ENCODE peak calls at places on chromosomes 11 and 22, in four cellular contexts. U is HCT116, O is GM12878, L is HepG2. C is an unnamed sample.

GRCh38 chr22:27879923-27880322 is 39.1 kb downstream of the PITPNB start:
- DNase-seq in U (peak; percentile 13), O (no peak), L (peak; percentile 56), C (peak; percentile 55)

GRCh38 chr11:68216171-68216938 is 3.3 kb upstream of the KMT5B start:
- DNase-seq in U (no peak), O (no peak), L (no peak), C (no peak)

GRCh38 chr11:41201156-41201555 is 258.3 kb downstream of the LRRC4C start:
- DNase-seq in U (no peak), O (no peak), L (peak; percentile 21), C (peak; percentile 16)

GRCh38 chr11:64763804-64764611 is 4.2 kb upstream of the PYGM start:
- DNase-seq in U (no peak), O (no peak), L (no peak), C (no peak)

GRCh38 chr11:79263001-79263400 is 177.8 kb downstream of the TENM4 start:
- DNase-seq in U (no peak), O (no peak), L (no peak), C (no peak)

GRCh38 chr11:17801166-17801565 is 66.6 kb downstream of the KCNC1 start:
- DNase-seq in U (no peak), O (no peak), L (no peak), C (no peak)

GRCh38 chr11:87529486-87529885 is 491.8 kb downstream of the TMEM135 start:
- DNase-seq in U (no peak), O (no peak), L (no peak), C (no peak)

GRCh38 chr11:128336203-128336602 is 251.2 kb downstream of the ETS1 start:
- DNase-seq in U (no peak), O (no peak), L (peak; percentile 44), C (no peak)

GRCh38 chr11:6646631-6647281 is 8.9 kb downstream of the DCHS1 start:
- DNase-seq in U (no peak), O (peak; percentile 61), L (no peak), C (peak; percentile 88)

GRCh38 chr11:114909866-114910265 is 231.5 kb downstream of the NXPE2 start:
- DNase-seq in U (no peak), O (no peak), L (peak; percentile 9), C (no peak)

GRCh38 chr11:66068154-66068821 is 1.8 kb upstream of the PACS1 start:
- DNase-seq in U (peak; percentile 42), O (no peak), L (peak; percentile 57), C (peak; percentile 86)

GRCh38 chr22:39316440-39317083 is 2.9 kb downstream of the RPL3 start:
- DNase-seq in U (peak; percentile 60), O (peak; percentile 45), L (peak; percentile 88), C (peak; percentile 57)

GRCh38 chr22:40043086-40043485 is 48.3 kb downstream of the FAM83F start:
- DNase-seq in U (no peak), O (no peak), L (no peak), C (no peak)

GRCh38 chr11:95132956-95133355 is 43.3 kb downstream of the ENDOD1 start:
- DNase-seq in U (no peak), O (no peak), L (no peak), C (no peak)

GRCh38 chr22:26360169-26360885 is 68.7 kb upstream of the ASPHD2 start:
- DNase-seq in U (peak; percentile 75), O (peak; percentile 35), L (peak; percentile 78), C (peak; percentile 73)

GRCh38 chr11:128467610-128468041 is 119.7 kb downstream of the ETS1 start:
- DNase-seq in U (peak; percentile 86), O (no peak), L (peak; percentile 74), C (no peak)

GRCh38 chr11:15886866-15887265 is 469.5 kb downstream of the SOX6 start:
- DNase-seq in U (no peak), O (no peak), L (no peak), C (no peak)

GRCh38 chr11:131598305-131598704 is 227.9 kb downstream of the NTM start:
- DNase-seq in U (no peak), O (no peak), L (no peak), C (no peak)

GRCh38 chr22:35844886-35845285 is 127.2 kb downstream of the APOL5 start:
- DNase-seq in U (no peak), O (no peak), L (no peak), C (no peak)

GRCh38 chr11:126502159-126502558 is 146.7 kb downstream of the ST3GAL4 start:
- DNase-seq in U (no peak), O (no peak), L (no peak), C (no peak)

GRCh38 chr11:131601586-131601985 is 231.2 kb downstream of the NTM start:
- DNase-seq in U (no peak), O (no peak), L (no peak), C (no peak)

GRCh38 chr11:67351275-67352005 is 1.9 kb downstream of the POLD4 start:
- DNase-seq in U (peak; percentile 62), O (no peak), L (no peak), C (peak; percentile 69)

GRCh38 chr11:65485820-65486219 is 13.0 kb upstream of the MALAT1 start:
- DNase-seq in U (no peak), O (no peak), L (no peak), C (no peak)

GRCh38 chr11:110000858-110001257 is 92.3 kb upstream of the ZC3H12C start:
- DNase-seq in U (no peak), O (no peak), L (no peak), C (peak; percentile 8)

GRCh38 chr11:117931971-117932370 is 2.8 kb upstream of the TMPRSS13 start:
- DNase-seq in U (no peak), O (peak; percentile 78), L (no peak), C (no peak)

GRCh38 chr22:32355760-32356159 is 1.9 kb upstream of the RFPL3 start:
- DNase-seq in U (peak; percentile 48), O (no peak), L (peak; percentile 18), C (no peak)

GRCh38 chr11:116500002-116500832 is 272.6 kb downstream of the BUD13 start:
- DNase-seq in U (no peak), O (no peak), L (no peak), C (peak; percentile 84)

GRCh38 chr22:38943882-38944281 is 13.5 kb upstream of the APOBEC3A start:
- DNase-seq in U (no peak), O (no peak), L (no peak), C (no peak)

GRCh38 chr22:41274856-41275255 is 11.1 kb downstream of the RANGAP1 start:
- DNase-seq in U (no peak), O (no peak), L (no peak), C (no peak)

GRCh38 chr22:44646141-44646540 is 55.9 kb upstream of the PRR5 start:
- DNase-seq in U (no peak), O (no peak), L (no peak), C (no peak)

GRCh38 chr11:46947399-46948077 is 11.0 kb downstream of the CSTPP1 start:
- DNase-seq in U (no peak), O (no peak), L (no peak), C (no peak)

GRCh38 chr11:31826530-31827438 is 15.7 kb upstream of the PAX6 start:
- DNase-seq in U (no peak), O (no peak), L (no peak), C (peak; percentile 40)

GRCh38 chr11:31823372-31824371 is 12.6 kb upstream of the PAX6 start:
- DNase-seq in U (no peak), O (no peak), L (no peak), C (peak; percentile 27)

GRCh38 chr11:31827458-31828206 is 16.5 kb upstream of the PAX6 start:
- DNase-seq in U (no peak), O (no peak), L (no peak), C (no peak)

GRCh38 chr11:31824791-31825452 is 13.8 kb upstream of the PAX6 start:
- DNase-seq in U (no peak), O (no peak), L (no peak), C (peak; percentile 39)

GRCh38 chr11:31825453-31826391 is 14.6 kb upstream of the PAX6 start:
- DNase-seq in U (no peak), O (no peak), L (no peak), C (peak; percentile 36)
- TF ChIP-seq ZBTB33 in U (no peak), O (no peak), L (no peak), C (no peak)

GRCh38 chr11:2472428-2473186 is 27.8 kb downstream of the KCNQ1 start:
- DNase-seq in U (no peak), O (no peak), L (no peak), C (no peak)
- TF ChIP-seq ZBTB33 in U (no peak), O (no peak), L (no peak), C (no peak)

DNA sequence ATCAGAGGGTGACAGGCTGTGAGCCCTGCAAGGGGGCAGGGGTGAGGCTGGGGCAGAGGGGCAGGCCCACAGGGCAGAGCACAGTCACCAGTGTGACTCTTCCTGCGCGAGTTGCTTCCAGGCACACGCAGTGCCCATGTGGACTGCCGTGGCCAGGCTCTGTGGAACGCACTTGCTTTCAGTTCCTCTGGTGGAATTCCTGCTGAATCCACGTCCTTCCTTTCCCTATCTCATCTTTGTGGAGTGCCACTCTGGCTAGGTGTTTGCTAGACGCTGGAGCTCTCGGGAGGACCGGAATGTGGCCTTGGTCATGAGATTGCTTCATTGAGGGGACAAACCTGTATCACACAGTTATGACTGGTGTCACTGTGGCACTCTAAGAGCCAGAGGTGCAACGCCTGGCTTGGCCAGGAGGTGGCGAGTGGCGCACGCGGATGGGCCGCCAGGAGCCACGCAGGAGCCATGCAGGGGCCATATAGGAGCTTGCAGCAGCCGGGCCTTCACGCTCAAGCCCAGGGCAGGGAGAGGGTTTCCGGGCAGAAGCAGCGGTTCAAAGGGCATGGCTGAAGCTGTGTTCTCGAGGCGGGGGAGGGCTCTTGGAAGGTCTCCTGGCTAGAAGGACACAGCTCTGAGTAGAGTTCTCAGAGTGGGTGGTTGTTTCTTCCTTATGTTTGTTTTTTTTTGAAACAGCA is 36.1 kb downstream of the TBC1D22A start:
- DNase-seq in U (peak; percentile 29), O (no peak), L (peak; percentile 92), C (peak; percentile 90)
- TF ChIP-seq ZBTB33 in U (no peak), O (peak; percentile 100), L (peak; percentile 83), C (no peak)

GRCh38 chr11:113690619-113691569 is 15.2 kb downstream of the TMPRSS5 start:
- DNase-seq in U (peak; percentile 76), O (no peak), L (peak; percentile 13), C (peak; percentile 80)
- TF ChIP-seq ZBTB33 in U (peak; percentile 9), O (no peak), L (no peak), C (no peak)

DNA sequence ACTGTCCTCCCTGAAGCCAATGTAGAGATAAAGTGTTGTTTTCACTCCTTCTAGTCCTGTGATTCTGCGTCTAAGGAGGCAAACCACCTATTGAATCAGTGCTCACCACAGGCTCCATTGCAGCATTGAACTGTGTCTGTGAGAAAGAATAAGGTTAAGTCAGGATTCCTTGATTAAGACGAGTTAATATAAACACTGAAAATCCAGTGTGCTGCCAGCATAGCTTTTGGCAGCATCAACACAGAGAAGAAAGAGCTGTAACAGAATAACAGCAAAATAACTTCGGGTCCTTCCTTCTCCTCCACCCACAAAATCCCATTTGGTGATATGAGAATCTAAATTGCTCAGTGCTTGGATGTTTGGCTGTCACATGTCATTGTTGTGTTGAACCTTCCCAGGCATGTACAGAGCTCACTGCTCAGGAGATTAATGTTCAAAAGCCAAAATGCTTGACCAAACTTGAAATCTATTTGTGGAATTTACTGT is 185.2 kb upstream of the DDI1 start:
- DNase-seq in U (no peak), O (no peak), L (no peak), C (no peak)
- TF ChIP-seq ZBTB33 in U (no peak), O (no peak), L (no peak), C (no peak)

GRCh38 chr11:43574949-43575915 is 105.3 kb upstream of the HSD17B12 start:
- DNase-seq in U (no peak), O (no peak), L (no peak), C (peak; percentile 83)
- TF ChIP-seq ZBTB33 in U (no peak), O (no peak), L (no peak), C (no peak)

GRCh38 chr22:37911697-37912096 is 5.6 kb downstream of the MICALL1 start:
- DNase-seq in U (no peak), O (no peak), L (no peak), C (no peak)
- TF ChIP-seq ZBTB33 in U (no peak), O (no peak), L (no peak), C (no peak)